ENCODE peak calls at places on chromosome 6, in six cellular contexts. C is H1, J is GM12878, Z is HepG2, P is GM12891, B is K562. I is an unnamed sample.

GRCh38 chr6:38909020-38909730 is 139.4 kb upstream of the GLP1R start:
- DNase-seq in C (no peak), J (no peak), Z (peak; percentile 76), P (no peak), B (no peak), I (no peak)

GRCh38 chr6:150478651-150479498 is 110.1 kb downstream of the IYD start:
- DNase-seq in C (no peak), J (no peak), Z (no peak), P (no peak), B (no peak), I (no peak)

GRCh38 chr6:8839626-8840025 is 404.3 kb upstream of the SLC35B3 start:
- DNase-seq in C (no peak), J (no peak), Z (no peak), P (no peak), B (no peak), I (no peak)

GRCh38 chr6:145866449-145867401 is 52.1 kb upstream of the FBXO30 start:
- DNase-seq in C (no peak), J (no peak), Z (no peak), P (no peak), B (no peak), I (no peak)

GRCh38 chr6:107466062-107466461 is 6.7 kb upstream of the PDSS2 start:
- DNase-seq in C (no peak), J (no peak), Z (no peak), P (no peak), B (no peak), I (no peak)

GRCh38 chr6:33607784-33608161 is 13.3 kb upstream of the ITPR3 start:
- DNase-seq in C (no peak), J (no peak), Z (peak; percentile 79), P (no peak), B (no peak), I (no peak)

GRCh38 chr6:142913511-142914047 is 31.4 kb downstream of the HIVEP2 start:
- DNase-seq in C (no peak), J (peak; percentile 94), Z (no peak), P (peak; percentile 27), B (no peak), I (peak; percentile 29)

GRCh38 chr6:20159781-20160540 is 52.3 kb downstream of the MBOAT1 start:
- DNase-seq in C (no peak), J (no peak), Z (no peak), P (no peak), B (no peak), I (no peak)

GRCh38 chr6:113560908-113561307 is 296.2 kb upstream of the MARCKS start:
- DNase-seq in C (no peak), J (no peak), Z (no peak), P (no peak), B (no peak), I (no peak)

GRCh38 chr6:130132286-130132701 is 90.5 kb downstream of the SAMD3 start:
- DNase-seq in C (no peak), J (no peak), Z (no peak), P (no peak), B (no peak), I (no peak)

GRCh38 chr6:158018370-158018771 is 36.7 kb downstream of the SYNJ2 start:
- DNase-seq in C (no peak), J (no peak), Z (no peak), P (no peak), B (no peak), I (no peak)

GRCh38 chr6:168318579-168319278 is 848 bp downstream of the DACT2 start:
- DNase-seq in C (no peak), J (no peak), Z (no peak), P (no peak), B (no peak), I (no peak)

GRCh38 chr6:40529040-40529439 is 58.1 kb downstream of the LRFN2 start:
- DNase-seq in C (no peak), J (no peak), Z (no peak), P (no peak), B (no peak), I (no peak)

GRCh38 chr6:164917211-164917610 is 392.2 kb downstream of the C6orf118 start:
- DNase-seq in C (no peak), J (no peak), Z (no peak), P (no peak), B (no peak), I (no peak)

GRCh38 chr6:164911151-164911550 is 398.3 kb downstream of the C6orf118 start:
- DNase-seq in C (no peak), J (no peak), Z (no peak), P (no peak), B (no peak), I (no peak)

DNA sequence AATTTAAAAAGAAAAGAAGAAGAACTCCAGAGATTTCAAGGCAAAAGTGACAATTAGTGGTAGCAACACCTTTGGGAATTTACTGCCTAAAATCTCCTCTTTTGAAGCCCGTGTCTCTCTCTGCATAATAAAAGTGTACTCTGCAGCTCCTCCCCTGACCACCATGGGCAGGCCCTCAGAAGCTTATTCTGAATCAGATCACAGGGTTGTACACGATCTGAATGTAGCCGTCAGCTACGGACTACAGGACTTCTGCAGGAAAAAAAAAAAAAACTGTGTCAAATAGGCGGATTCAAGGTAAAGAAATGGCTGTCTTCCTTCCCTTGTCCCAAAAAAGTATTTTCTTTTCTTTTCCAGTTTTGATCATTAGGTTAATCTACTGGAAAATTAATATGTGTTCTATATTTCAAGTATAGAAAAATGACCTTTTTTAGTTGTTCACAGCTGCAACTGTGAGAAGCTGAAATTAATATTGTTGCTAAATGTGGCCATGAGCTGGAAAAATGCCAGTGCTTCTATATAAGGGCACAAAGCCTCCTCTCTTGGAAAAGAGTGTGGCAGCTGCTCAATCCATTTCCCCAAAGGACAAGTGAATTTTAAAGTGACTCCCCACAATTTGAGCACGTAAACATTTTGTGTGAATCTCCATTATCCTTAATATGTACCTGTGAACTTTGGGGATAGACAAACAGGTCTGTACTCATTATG is 397.4 kb downstream of the C6orf118 start:
- DNase-seq in C (no peak), J (no peak), Z (no peak), P (no peak), B (no peak), I (no peak)
- TF ChIP-seq POLR2A in C (no peak), J (no peak), Z (no peak), P (no peak), B (no peak), I (no peak)

GRCh38 chr6:136425793-136426192 is 124.4 kb downstream of the MAP7 start:
- DNase-seq in C (no peak), J (no peak), Z (no peak), P (no peak), B (no peak), I (no peak)

GRCh38 chr6:136429264-136429663 is 121.0 kb downstream of the MAP7 start:
- DNase-seq in C (no peak), J (no peak), Z (no peak), P (no peak), B (no peak), I (no peak)

GRCh38 chr6:136429681-136430080 is 120.5 kb downstream of the MAP7 start:
- DNase-seq in C (no peak), J (no peak), Z (no peak), P (no peak), B (no peak), I (no peak)

GRCh38 chr6:136426627-136427377 is 123.4 kb downstream of the MAP7 start:
- DNase-seq in C (no peak), J (no peak), Z (no peak), P (no peak), B (peak; percentile 70), I (no peak)

GRCh38 chr6:136427378-136427717 is 122.9 kb downstream of the MAP7 start:
- DNase-seq in C (no peak), J (no peak), Z (no peak), P (no peak), B (no peak), I (no peak)
- TF ChIP-seq TAF1 in C (no peak), J (no peak), Z (no peak), P (no peak), B (no peak), I (no peak)

DNA sequence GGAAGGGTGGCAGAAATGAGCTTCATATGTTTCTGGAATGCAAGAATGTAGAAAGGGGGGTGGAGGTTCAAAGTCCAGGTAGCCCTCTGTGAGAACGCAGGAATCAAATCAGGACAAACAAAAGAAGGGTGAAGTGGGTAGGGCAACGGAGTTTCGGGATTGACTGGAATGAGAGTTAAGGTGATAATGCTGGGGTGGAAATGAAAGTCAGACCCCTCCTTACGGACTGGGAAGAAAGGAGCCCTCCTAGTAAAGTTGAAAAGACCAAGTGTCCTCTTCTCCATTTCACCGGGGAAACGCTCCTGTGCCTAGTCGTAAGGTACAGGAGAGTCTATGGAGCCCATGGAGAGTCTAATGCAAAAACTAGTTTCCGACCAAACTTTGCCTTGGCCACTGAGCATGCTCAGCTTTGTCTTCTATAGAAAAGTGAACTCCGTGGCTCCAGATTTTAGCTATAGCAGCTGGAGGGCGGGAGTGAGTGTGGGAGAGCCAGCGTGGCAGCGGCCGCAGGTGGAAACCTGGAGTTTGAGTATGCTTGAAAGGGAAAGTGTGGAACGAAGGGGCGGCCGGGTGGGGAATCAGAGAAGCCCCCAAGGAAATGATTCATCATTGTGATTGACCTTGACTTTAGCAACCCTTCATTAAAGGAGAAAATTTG is 1.4 kb upstream of the LRRC1 start:
- DNase-seq in C (peak; percentile 54), J (no peak), Z (peak; percentile 96), P (no peak), B (no peak), I (no peak)
- TF ChIP-seq POLR2A in C (no peak), J (no peak), Z (peak; percentile 70), P (no peak), B (no peak), I (no peak)

DNA sequence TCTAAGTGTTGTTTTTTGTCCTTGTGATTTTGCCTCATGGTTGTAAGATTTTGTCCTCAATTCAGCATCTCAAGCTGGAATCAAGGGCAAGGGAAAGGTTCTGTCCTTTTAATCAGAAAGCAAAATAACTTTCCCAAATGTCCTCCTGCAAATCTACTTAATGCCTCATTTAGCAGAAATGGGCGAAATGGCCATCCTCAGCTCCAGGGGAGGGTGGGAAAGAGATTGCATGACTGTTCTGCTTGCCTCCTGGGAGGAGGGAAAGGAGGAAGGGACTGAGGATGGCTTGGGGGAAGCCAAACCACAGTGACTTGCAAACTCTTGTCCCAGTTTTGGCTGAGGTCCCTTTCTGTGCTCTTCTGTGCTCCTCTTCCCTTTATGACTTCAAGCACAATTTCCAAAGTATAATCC is 43.4 kb downstream of the TNFAIP3 start:
- DNase-seq in C (no peak), J (no peak), Z (no peak), P (no peak), B (peak; percentile 82), I (no peak)
- TF ChIP-seq TAF1 in C (no peak), J (no peak), Z (no peak), P (no peak), B (no peak), I (no peak)

I was measured in GM12892.